ENCODE peak calls at places on chromosomes 7 and 10, in five cellular contexts. B is IMR-90, Z is H1, N is H9, S is neuronal stem cell. P is an unnamed sample.

GRCh38 chr10:8130973-8131911 is 76.8 kb downstream of the GATA3 start:
- DNase-seq in B (peak), Z (no peak), S (no peak), N (no peak), P (peak)

GRCh38 chr10:784759-785538 is 95.5 kb upstream of the DIP2C start:
- DNase-seq in N (peak), B (peak), S (peak), Z (no peak), P (peak)

GRCh38 chr10:25725917-25726716 is 207.9 kb upstream of the MYO3A start:
- DNase-seq in S (peak), B (peak), N (peak), Z (no peak), P (peak)

GRCh38 chr7:105673367-105674188 is 92.3 kb upstream of the EFCAB10 start:
- DNase-seq in N (no peak), S (no peak), B (no peak), Z (no peak), P (no peak)

GRCh38 chr10:70368774-70369482 is 13.5 kb downstream of the LRRC20 start:
- DNase-seq in S (no peak), Z (no peak), N (peak), B (no peak), P (no peak)

GRCh38 chr10:83166344-83166743 is 973.0 kb upstream of the GHITM start:
- DNase-seq in N (peak), B (no peak), S (peak), Z (peak), P (no peak)

GRCh38 chr7:73844848-73845460 is 2.6 kb upstream of the METTL27 start:
- DNase-seq in N (no peak), B (peak), Z (no peak), S (no peak), P (no peak)

GRCh38 chr7:70131807-70132565 is 533.7 kb downstream of the AUTS2 start:
- DNase-seq in N (no peak), B (no peak), S (no peak), Z (no peak), P (no peak)

GRCh38 chr7:67267914-67268313 is 271.3 kb downstream of the TYW1 start:
- DNase-seq in N (peak), S (no peak), Z (no peak), B (no peak), P (peak)

GRCh38 chr7:73628504-73628903 is 4.2 kb upstream of the MLXIPL start:
- DNase-seq in B (no peak), Z (no peak), S (no peak), N (no peak), P (no peak)

GRCh38 chr7:56537952-56538351 is 421.7 kb upstream of the NUPR2 start:
- DNase-seq in S (no peak), B (no peak), N (no peak), Z (no peak), P (no peak)

GRCh38 chr7:148696787-148697186 is 1.9 kb upstream of the CUL1 start:
- DNase-seq in N (no peak), B (no peak), Z (no peak), S (no peak), P (no peak)

GRCh38 chr7:134071355-134072331 is 55.5 kb upstream of the LRGUK start:
- DNase-seq in N (no peak), S (no peak), Z (no peak), B (no peak), P (no peak)

GRCh38 chr10:71597821-71598498 is 121.6 kb downstream of the C10orf105 start:
- DNase-seq in Z (no peak), B (no peak), S (no peak), N (no peak), P (no peak)

GRCh38 chr10:34816067-34817002 is 1.2 kb upstream of the PARD3 start:
- DNase-seq in Z (no peak), B (peak), S (peak), N (peak), P (peak)

GRCh38 chr7:66556177-66556548 is 72.5 kb upstream of the KCTD7 start:
- DNase-seq in B (no peak), S (no peak), N (no peak), Z (no peak), P (no peak)

GRCh38 chr7:151843181-151843580 is 33.7 kb downstream of the PRKAG2 start:
- DNase-seq in B (no peak), Z (no peak), N (no peak), S (no peak), P (no peak)

GRCh38 chr10:4588824-4589223 is 237.2 kb upstream of the AKR1E2 start:
- DNase-seq in S (no peak), Z (no peak), B (peak), N (no peak), P (no peak)

GRCh38 chr7:21771906-21772610 is 173.6 kb downstream of the CDCA7L start:
- DNase-seq in Z (peak), B (no peak), S (peak), N (peak), P (no peak)

GRCh38 chr10:12259988-12260387 is 64.0 kb downstream of the CDC123 start:
- DNase-seq in N (no peak), Z (no peak), B (no peak), S (no peak), P (no peak)

GRCh38 chr7:42237162-42237821 is at the start of gene GLI3:
- DNase-seq in N (peak), S (peak), Z (no peak), B (peak), P (peak)

GRCh38 chr10:81534991-81535390 is 340.0 kb upstream of the NRG3 start:
- DNase-seq in Z (no peak), B (no peak), N (no peak), S (no peak), P (no peak)

GRCh38 chr10:129446182-129446581 is 20.9 kb upstream of the MGMT start:
- DNase-seq in S (no peak), N (peak), Z (peak), B (no peak), P (no peak)

GRCh38 chr7:18347170-18347569 is 148.4 kb upstream of the HDAC9 start:
- DNase-seq in Z (no peak), S (no peak), N (no peak), B (no peak), P (no peak)

GRCh38 chr10:68560201-68560915 is at the start of gene TET1:
- DNase-seq in S (peak), B (peak), Z (peak), N (peak), P (peak)

GRCh38 chr10:31760674-31761081 is 168.0 kb downstream of the ARHGAP12 start:
- DNase-seq in Z (no peak), B (no peak), N (no peak), S (no peak), P (peak)

GRCh38 chr10:91519899-91520514 is 109.9 kb downstream of the HECTD2 start:
- DNase-seq in B (no peak), Z (no peak), S (no peak), N (no peak), P (no peak)

GRCh38 chr10:47423476-47423875 is 39.4 kb upstream of the ZNF488 start:
- DNase-seq in N (peak), Z (no peak), B (peak), S (no peak), P (no peak)

GRCh38 chr10:31599626-31600504 is 280.8 kb downstream of the ZEB1 start:
- DNase-seq in B (peak), Z (no peak), N (peak), S (no peak), P (no peak)

GRCh38 chr7:142614116-142614515 is 135.2 kb upstream of the PRSS1 start:
- DNase-seq in B (peak), Z (no peak), N (no peak), S (no peak), P (no peak)

GRCh38 chr10:102675151-102675886 is 31.0 kb downstream of the TRIM8 start:
- DNase-seq in B (no peak), Z (no peak), N (peak), S (no peak), P (peak)

GRCh38 chr7:43105521-43106120 is 6.8 kb upstream of the HECW1 start:
- DNase-seq in S (no peak), Z (no peak), B (peak), N (no peak), P (no peak)

GRCh38 chr7:158976468-158976848 is 120.1 kb downstream of the DYNC2I1 start:
- DNase-seq in S (no peak), Z (no peak), N (peak), B (no peak), P (no peak)

GRCh38 chr10:114259825-114260224 is 20.8 kb downstream of the VWA2 start:
- DNase-seq in S (no peak), Z (no peak), N (no peak), B (peak), P (peak)

GRCh38 chr10:131143425-131144165 is 167.9 kb downstream of the TCERG1L start:
- DNase-seq in N (no peak), S (no peak), Z (no peak), B (no peak), P (no peak)

GRCh38 chr10:6089334-6090219 is 743 bp downstream of the RBM17 start:
- DNase-seq in B (no peak), N (peak), S (peak), Z (no peak), P (peak)

GRCh38 chr7:116802144-116802747 is 60.1 kb upstream of the CAPZA2 start:
- DNase-seq in S (peak), N (no peak), Z (no peak), B (peak), P (no peak)

GRCh38 chr10:29378106-29378505 is 89.2 kb downstream of the LYZL1 start:
- DNase-seq in Z (no peak), S (no peak), N (no peak), B (no peak), P (no peak)
- H3K14ac ChIP-seq in Z (no peak), S (no peak), N (no peak), B (no peak), P (no peak)

GRCh38 chr10:89479255-89479654 is 56.1 kb downstream of the SLC16A12 start:
- DNase-seq in N (no peak), B (peak), Z (no peak), S (no peak), P (no peak)
- H3K27ac ChIP-seq in N (no peak), B (no peak), Z (no peak), S (no peak), P (no peak)

DNA sequence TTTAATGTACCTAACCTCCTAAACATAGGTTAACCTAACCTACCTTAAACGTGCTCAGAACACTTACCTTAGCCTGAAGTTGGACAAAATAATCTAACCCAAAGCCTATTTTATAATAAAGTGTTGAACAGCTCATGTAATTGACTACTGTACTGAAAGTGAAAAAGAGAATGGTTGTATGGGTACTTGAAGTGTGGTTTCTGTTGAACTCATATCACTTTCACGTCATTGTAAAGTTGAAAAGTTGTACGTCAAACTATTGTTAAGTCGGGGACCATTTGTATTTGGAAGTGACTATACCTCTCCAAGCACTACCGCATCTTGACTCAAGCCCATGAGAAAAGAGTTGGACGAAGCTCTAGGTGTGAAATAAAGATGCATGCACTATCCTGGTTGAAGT is 37.9 kb upstream of the ASAH2 start:
- DNase-seq in Z (no peak), S (no peak), B (no peak), N (no peak), P (no peak)
- H4K91ac ChIP-seq in Z (no peak), S (no peak), B (no peak), N (no peak), P (no peak)

GRCh38 chr10:3468919-3469638 is 296.5 kb upstream of the PITRM1 start:
- DNase-seq in N (no peak), S (no peak), B (peak), Z (no peak), P (peak)
- H3K14ac ChIP-seq in N (no peak), S (no peak), B (peak), Z (no peak), P (no peak)

GRCh38 chr7:132162745-132163144 is 413.5 kb downstream of the PLXNA4 start:
- DNase-seq in B (no peak), N (peak), S (no peak), Z (no peak), P (no peak)

GRCh38 chr7:132161231-132161915 is 414.9 kb downstream of the PLXNA4 start:
- DNase-seq in S (no peak), N (no peak), B (no peak), Z (no peak), P (peak)

GRCh38 chr7:132160525-132161230 is 415.6 kb downstream of the PLXNA4 start:
- DNase-seq in N (no peak), B (no peak), Z (no peak), S (no peak), P (no peak)

GRCh38 chr7:132164558-132165130 is 411.6 kb downstream of the PLXNA4 start:
- DNase-seq in N (no peak), S (no peak), B (no peak), Z (no peak), P (no peak)

GRCh38 chr7:132161976-132162375 is 414.3 kb downstream of the PLXNA4 start:
- DNase-seq in S (no peak), B (no peak), N (no peak), Z (no peak), P (no peak)
- H3K27ac ChIP-seq in S (no peak), B (no peak), N (no peak), Z (no peak), P (no peak)

GRCh38 chr10:86711957-86712708 is 43.8 kb downstream of the LDB3 start:
- DNase-seq in Z (no peak), N (peak), S (peak), B (peak), P (no peak)
- H4K91ac ChIP-seq in Z (peak), N (no peak), S (no peak), B (peak), P (peak)

DNA sequence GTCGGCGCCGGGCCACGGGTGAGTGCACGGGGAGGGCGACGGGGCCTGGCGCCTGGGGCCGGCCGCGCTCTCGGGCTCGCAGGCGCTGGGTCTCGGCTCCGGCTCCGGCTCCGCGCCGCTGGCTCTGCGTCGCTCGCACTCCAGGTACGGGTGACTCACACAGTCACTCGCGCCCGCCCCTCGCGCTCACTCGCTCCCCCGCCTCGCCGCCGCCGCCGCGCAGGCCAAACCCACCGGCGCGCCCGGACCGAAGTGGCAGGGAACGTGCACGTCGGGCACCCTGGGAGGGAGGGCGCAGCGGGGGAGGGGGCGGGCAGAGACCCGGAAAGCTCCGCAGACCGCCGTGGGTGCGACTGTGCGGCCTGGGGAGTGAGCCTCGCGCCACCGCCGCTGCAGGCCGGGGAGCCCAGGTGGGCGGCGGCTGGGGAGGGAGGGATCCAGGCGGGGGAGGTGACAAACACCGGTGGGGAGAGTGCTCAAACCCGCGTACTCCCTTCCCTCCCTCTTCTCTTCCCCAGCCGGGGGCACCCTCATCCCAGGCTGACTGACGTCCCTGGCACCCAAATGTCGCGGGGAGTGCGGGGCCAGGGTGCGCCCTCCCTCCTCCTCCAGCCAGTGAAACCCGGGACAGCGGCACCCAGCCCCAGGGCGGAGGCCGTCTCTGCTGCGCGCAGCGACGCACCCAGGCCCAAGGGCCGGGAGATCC is 277.0 kb upstream of the NEBL start:
- DNase-seq in B (no peak), Z (no peak), N (peak), S (peak), P (peak)
- H3K14ac ChIP-seq in B (no peak), Z (no peak), N (peak), S (no peak), P (no peak)